ENCODE peak calls at places on chromosomes 6 and 20, in four cellular contexts. Y is uterus, D is cardiac muscle cell, W is dorsolateral prefrontal cortex. K is an unnamed sample.

GRCh38 chr6:125406771-125407170 is 105.0 kb upstream of the HDDC2 start:
- DNase-seq in Y (no peak), D (no peak), W (no peak), K (no peak)

GRCh38 chr6:145086197-145086596 is 649.1 kb downstream of the EPM2A start:
- DNase-seq in Y (no peak), D (peak), W (no peak), K (no peak)

GRCh38 chr6:108564178-108564577 is 3.5 kb downstream of the FOXO3 start:
- DNase-seq in Y (no peak), D (peak), W (no peak), K (no peak)

GRCh38 chr6:26003102-26003694 is 40.6 kb downstream of the TRIM38 start:
- DNase-seq in Y (peak), D (peak), W (peak), K (no peak)

GRCh38 chr20:6838181-6838826 is 70.8 kb downstream of the BMP2 start:
- DNase-seq in Y (no peak), D (no peak), W (no peak), K (no peak)

GRCh38 chr6:52697903-52698302 is 27.0 kb downstream of the TMEM14A start:
- DNase-seq in Y (no peak), D (peak), W (no peak), K (no peak)

GRCh38 chr6:131490441-131490840 is 82.6 kb upstream of the ARG1 start:
- DNase-seq in Y (no peak), D (no peak), W (no peak), K (no peak)

GRCh38 chr6:41682497-41682961 is 44.3 kb downstream of the MDFI start:
- DNase-seq in Y (no peak), D (no peak), W (peak), K (no peak)

GRCh38 chr6:1087112-1087843 is 224.6 kb upstream of the FOXQ1 start:
- DNase-seq in Y (no peak), D (no peak), W (no peak), K (no peak)

GRCh38 chr6:98657764-98658163 is 176.6 kb upstream of the POU3F2 start:
- DNase-seq in Y (no peak), D (peak), W (no peak), K (no peak)

GRCh38 chr6:14638932-14639875 is 521.6 kb downstream of the CD83 start:
- DNase-seq in Y (peak), D (peak), W (no peak), K (peak)

GRCh38 chr6:150751296-150751695 is 114.2 kb upstream of the MTHFD1L start:
- DNase-seq in Y (no peak), D (peak), W (no peak), K (no peak)

GRCh38 chr6:150752409-150752808 is 113.1 kb upstream of the MTHFD1L start:
- DNase-seq in Y (no peak), D (no peak), W (no peak), K (no peak)

GRCh38 chr6:150755042-150755441 is 110.5 kb upstream of the MTHFD1L start:
- DNase-seq in Y (no peak), D (no peak), W (no peak), K (no peak)

GRCh38 chr6:150755524-150755923 is 110.0 kb upstream of the MTHFD1L start:
- DNase-seq in Y (no peak), D (no peak), W (no peak), K (no peak)

DNA sequence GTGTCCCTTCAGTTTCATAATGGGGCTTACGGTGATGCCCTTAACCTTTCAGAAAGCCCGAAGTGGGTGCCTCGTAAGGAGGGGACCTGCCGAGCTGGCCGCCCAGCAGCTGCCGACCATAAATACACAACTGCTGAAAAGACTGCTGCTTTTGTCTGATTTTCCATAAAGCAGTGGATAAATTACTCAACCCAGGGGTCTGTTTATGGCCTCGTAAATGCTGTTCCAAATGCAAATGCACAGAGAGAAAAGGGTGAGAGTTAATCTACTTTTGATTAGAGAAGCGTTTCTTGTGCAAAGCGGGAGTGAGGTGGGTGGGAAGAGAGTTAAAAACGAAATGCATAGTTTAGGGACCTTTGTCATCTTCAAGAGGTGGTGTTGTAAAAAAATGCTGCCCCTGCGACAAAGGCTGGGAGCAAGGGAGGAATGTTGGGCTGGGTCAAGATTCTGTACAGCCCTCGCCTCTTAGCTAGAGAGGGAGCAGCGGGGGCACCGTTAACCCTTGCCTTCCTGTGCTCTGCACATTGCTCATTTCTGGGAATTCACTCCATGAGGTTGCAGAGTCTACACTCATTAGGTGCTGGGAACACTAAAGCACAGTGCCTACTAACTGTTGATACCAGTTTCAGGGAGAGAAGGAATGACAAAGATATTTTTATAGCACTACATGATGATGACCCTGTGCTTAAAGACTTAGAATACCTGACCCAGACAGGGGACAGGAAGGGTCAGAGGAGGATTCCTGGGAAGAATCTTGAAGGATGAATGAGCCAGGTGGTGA is 111.9 kb upstream of the MTHFD1L start:
- DNase-seq in Y (no peak), D (no peak), W (no peak), K (no peak)
- H3K4me3 ChIP-seq in Y (no peak), D (no peak), W (peak), K (no peak)

GRCh38 chr6:116925088-116925794 is 48.2 kb downstream of the RFX6 start:
- DNase-seq in Y (no peak), D (peak), W (no peak), K (no peak)

GRCh38 chr6:116928667-116929066 is 51.6 kb downstream of the RFX6 start:
- DNase-seq in Y (no peak), D (no peak), W (no peak), K (no peak)

GRCh38 chr6:116924245-116924644 is 47.2 kb downstream of the RFX6 start:
- DNase-seq in Y (no peak), D (no peak), W (no peak), K (no peak)

GRCh38 chr6:116922853-116923548 is 46.0 kb downstream of the RFX6 start:
- DNase-seq in Y (no peak), D (no peak), W (no peak), K (no peak)
- H3K4me3 ChIP-seq in Y (no peak), D (no peak), W (no peak), K (no peak)

GRCh38 chr6:166204852-166205650 is 37.4 kb upstream of the TBXT start:
- DNase-seq in Y (no peak), D (no peak), W (no peak), K (no peak)

GRCh38 chr6:166203003-166203640 is 35.5 kb upstream of the TBXT start:
- DNase-seq in Y (no peak), D (peak), W (no peak), K (no peak)

GRCh38 chr6:166202321-166202733 is 34.7 kb upstream of the TBXT start:
- DNase-seq in Y (no peak), D (no peak), W (no peak), K (peak)

GRCh38 chr6:166203641-166204222 is 36.1 kb upstream of the TBXT start:
- DNase-seq in Y (no peak), D (no peak), W (no peak), K (no peak)

GRCh38 chr6:166201878-166202277 is 34.2 kb upstream of the TBXT start:
- DNase-seq in Y (no peak), D (no peak), W (no peak), K (no peak)
- H3K4me3 ChIP-seq in Y (no peak), D (no peak), W (no peak), K (no peak)

GRCh38 chr20:3751284-3751663 is 16.3 kb downstream of the ADISSP start:
- DNase-seq in Y (no peak), D (no peak), W (no peak), K (no peak)
- H3K4me3 ChIP-seq in Y (no peak), D (peak), W (peak), K (no peak)

DNA sequence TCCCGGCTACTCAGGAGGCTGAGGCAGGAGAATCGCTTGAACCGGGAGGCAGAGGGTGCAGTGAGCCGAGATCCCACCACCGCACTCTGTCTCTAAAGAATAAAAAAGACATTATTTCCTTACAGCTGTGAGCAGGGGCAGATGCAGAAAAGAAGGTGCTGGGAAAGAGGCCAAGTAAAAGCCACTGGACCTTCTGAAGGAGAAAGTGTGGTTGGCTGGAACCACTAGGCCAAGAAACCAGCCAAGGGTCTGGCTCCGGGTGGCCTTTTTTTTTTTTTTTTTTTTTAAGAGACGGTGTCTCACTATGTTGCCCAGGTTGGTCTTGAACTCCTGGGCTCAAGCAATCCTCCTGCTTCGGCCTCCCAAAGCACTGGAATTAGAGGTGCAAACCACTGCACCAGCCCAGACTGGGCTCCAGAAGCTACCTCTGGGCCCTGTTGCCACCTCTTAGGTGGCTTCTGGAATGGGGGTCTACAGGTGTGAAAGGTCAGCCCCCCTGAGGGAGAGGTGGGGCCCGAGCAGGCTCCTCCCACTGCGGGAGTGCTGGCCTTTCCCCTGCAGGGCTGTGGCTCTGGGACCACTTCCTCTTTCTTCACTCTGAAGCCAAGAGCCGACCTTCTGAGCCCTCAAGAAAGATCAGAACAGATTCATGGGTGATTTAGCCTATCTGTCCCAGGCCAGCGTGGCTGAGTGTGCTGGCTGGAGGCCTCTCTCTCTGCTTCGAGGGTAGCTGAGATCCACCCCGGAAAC is at the start of gene FGD2:
- DNase-seq in Y (no peak), D (no peak), W (no peak), K (no peak)
- H3K4me3 ChIP-seq in Y (no peak), D (no peak), W (peak), K (no peak)

DNA sequence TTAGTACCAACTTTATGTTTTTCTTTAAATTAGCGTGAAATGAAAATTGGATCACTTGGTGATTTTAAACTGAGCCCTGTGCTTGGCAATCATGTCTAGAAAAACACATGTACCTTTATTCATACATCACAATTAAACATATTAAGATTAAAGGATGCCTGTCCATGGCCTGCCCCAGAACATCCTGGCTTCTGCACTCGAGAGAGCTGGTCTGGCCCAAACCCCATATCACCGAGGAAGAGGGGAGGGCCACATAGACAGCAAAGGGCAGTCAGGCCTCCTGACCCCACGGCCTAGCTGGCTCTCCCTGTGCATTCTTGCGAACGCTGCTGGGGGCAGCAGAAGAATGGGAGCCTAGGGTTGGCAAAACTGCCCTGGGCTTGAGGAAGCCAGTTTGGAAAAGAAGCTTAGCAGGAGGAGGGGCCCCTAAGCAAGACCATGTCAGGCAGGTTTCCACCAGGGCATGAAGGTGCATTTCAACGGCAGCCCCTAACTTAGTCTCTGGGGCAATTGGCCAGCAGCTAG is 8.5 kb downstream of the BPIFB3 start:
- DNase-seq in Y (no peak), D (peak), W (no peak), K (no peak)
- H3K4me3 ChIP-seq in Y (no peak), D (no peak), W (no peak), K (no peak)

DNA sequence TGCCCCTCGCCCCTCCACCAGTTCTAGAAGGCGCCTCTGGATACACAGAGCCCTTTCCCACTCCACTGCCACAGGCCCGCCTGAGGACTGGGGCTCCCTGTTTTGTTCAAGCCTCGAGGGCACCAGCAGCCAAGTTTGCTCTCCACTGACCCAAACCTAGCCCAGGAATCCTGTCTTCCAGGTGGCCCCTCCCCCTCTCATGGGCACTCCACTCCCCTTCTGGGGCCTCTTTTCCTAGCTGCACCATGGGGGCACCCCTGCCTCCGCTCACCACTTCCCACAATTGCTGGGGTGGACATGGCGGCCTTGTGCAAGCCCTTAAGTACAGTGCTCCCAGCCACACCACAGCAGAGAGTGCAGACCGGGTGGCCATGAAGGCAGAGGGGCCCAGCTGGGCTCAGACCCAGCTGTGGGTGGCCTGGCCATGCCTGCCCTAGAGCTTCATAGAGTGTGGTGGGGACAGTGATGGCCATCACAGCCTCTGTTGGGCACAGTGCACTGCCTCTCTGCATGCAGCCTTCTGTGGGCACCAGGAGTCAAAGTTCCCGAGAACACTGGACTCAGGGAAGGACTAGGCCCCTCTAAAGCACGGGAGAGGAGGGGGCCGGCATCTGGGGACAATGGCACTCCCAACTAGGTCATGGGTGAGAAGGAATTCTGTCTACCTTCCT is 1.3 kb downstream of the MYL9 start:
- DNase-seq in Y (no peak), D (no peak), W (no peak), K (no peak)
- H3K4me3 ChIP-seq in Y (peak), D (peak), W (peak), K (peak)

GRCh38 chr20:45822863-45823262 is 4.2 kb downstream of the TNNC2 start:
- DNase-seq in Y (no peak), D (no peak), W (no peak), K (no peak)
- H3K4me3 ChIP-seq in Y (peak), D (no peak), W (peak), K (peak)